ENCODE peak calls at places on chromosomes 5 and 9, in six cellular contexts. S is NT2/D1, R is GM12878, N is HepG2, J is HCT116, P is K562. T is an unnamed sample.

GRCh38 chr5:96142786-96143434 is 181.3 kb upstream of the ELL2 start:
- DNase-seq in S (no peak), P (no peak), R (no peak), J (no peak), N (no peak), T (no peak)

GRCh38 chr5:156421798-156422197 is 94.8 kb downstream of the SGCD start:
- DNase-seq in J (no peak), S (no peak), R (no peak), P (no peak), N (no peak), T (no peak)

GRCh38 chr5:54357371-54358058 is 47.1 kb upstream of the ARL15 start:
- DNase-seq in S (no peak), P (no peak), N (no peak), J (no peak), R (no peak), T (no peak)

GRCh38 chr5:154071799-154072781 is 33.3 kb downstream of the MFAP3 start:
- DNase-seq in S (peak), P (peak), N (peak), R (peak), J (peak), T (peak)

GRCh38 chr5:102583663-102584062 is 84.9 kb upstream of the SLCO6A1 start:
- DNase-seq in R (no peak), N (no peak), P (peak), S (no peak), J (peak), T (no peak)

GRCh38 chr5:16585028-16585667 is 31.6 kb downstream of the RETREG1 start:
- DNase-seq in J (no peak), P (peak), N (no peak), R (no peak), S (no peak), T (no peak)

GRCh38 chr5:16552666-16553343 is 64.0 kb downstream of the RETREG1 start:
- DNase-seq in J (peak), P (peak), N (peak), R (no peak), S (peak), T (peak)

GRCh38 chr5:54415896-54416640 is 39.4 kb upstream of the HSPB3 start:
- DNase-seq in S (no peak), P (no peak), J (no peak), R (no peak), N (no peak), T (no peak)

GRCh38 chr5:90866333-90866732 is 307.7 kb downstream of the ADGRV1 start:
- DNase-seq in N (peak), P (peak), J (peak), S (no peak), R (no peak), T (no peak)

GRCh38 chr5:66877843-66878242 is 281.6 kb downstream of the MAST4 start:
- DNase-seq in P (no peak), R (no peak), J (no peak), N (no peak), S (no peak), T (no peak)

GRCh38 chr5:96434201-96434645 is 1.2 kb upstream of the PCSK1 start:
- DNase-seq in S (peak), N (peak), P (peak), J (peak), R (no peak), T (peak)

GRCh38 chr9:32550046-32550608 is 2.0 kb upstream of the SMIM27 start:
- DNase-seq in R (no peak), J (no peak), N (no peak), P (peak), S (no peak), T (no peak)

GRCh38 chr5:20655211-20655610 is 667.2 kb upstream of the CDH18 start:
- DNase-seq in N (no peak), J (no peak), S (no peak), P (no peak), R (no peak), T (no peak)

GRCh38 chr5:32071351-32071944 is 102.7 kb downstream of the GOLPH3 start:
- DNase-seq in N (no peak), S (no peak), P (no peak), J (no peak), R (no peak), T (no peak)

GRCh38 chr5:31731710-31732301 is 92.9 kb downstream of the PDZD2 start:
- DNase-seq in N (no peak), S (no peak), R (no peak), J (no peak), P (no peak), T (no peak)

GRCh38 chr5:146762830-146763229 is 115.7 kb downstream of the PPP2R2B start:
- DNase-seq in P (no peak), N (no peak), J (no peak), S (no peak), R (no peak), T (no peak)

GRCh38 chr9:11328326-11328725 is 715.5 kb upstream of the PTPRD start:
- DNase-seq in N (no peak), J (no peak), S (no peak), P (no peak), R (no peak), T (no peak)

GRCh38 chr5:142586552-142586951 is 99.3 kb downstream of the FGF1 start:
- DNase-seq in S (no peak), N (no peak), P (no peak), R (no peak), J (no peak), T (no peak)

GRCh38 chr9:36049408-36049807 is 12.7 kb downstream of the RECK start:
- DNase-seq in J (no peak), P (no peak), N (no peak), R (no peak), S (peak), T (no peak)

GRCh38 chr9:13033959-13034695 is 245.4 kb downstream of the MPDZ start:
- DNase-seq in S (peak), P (peak), N (peak), R (no peak), J (peak), T (peak)

GRCh38 chr5:156402387-156402921 is 75.5 kb downstream of the SGCD start:
- DNase-seq in N (no peak), S (peak), P (peak), J (no peak), R (peak), T (peak)

GRCh38 chr5:81696418-81697397 is 54.2 kb downstream of the SSBP2 start:
- DNase-seq in J (no peak), N (no peak), R (no peak), P (no peak), S (no peak), T (no peak)

GRCh38 chr5:160054831-160055230 is 45.9 kb downstream of the TTC1 start:
- DNase-seq in S (no peak), N (no peak), J (no peak), R (no peak), P (peak), T (no peak)

GRCh38 chr9:100440071-100440470 is 13.1 kb downstream of the MSANTD3 start:
- DNase-seq in R (no peak), N (no peak), J (no peak), P (no peak), S (no peak), T (no peak)

GRCh38 chr5:159441441-159441840 is 111.2 kb upstream of the IL12B start:
- DNase-seq in R (no peak), N (peak), J (peak), P (peak), S (peak), T (peak)

GRCh38 chr9:74218374-74219063 is 278.6 kb upstream of the RORB start:
- DNase-seq in S (no peak), J (no peak), P (no peak), N (no peak), R (no peak), T (no peak)

GRCh38 chr5:132363431-132364112 is 5.9 kb upstream of the SLC22A5 start:
- DNase-seq in J (peak), N (no peak), P (peak), S (no peak), R (no peak), T (no peak)

GRCh38 chr5:127875235-127876021 is 172.2 kb downstream of the CCDC192 start:
- DNase-seq in P (peak), N (peak), J (peak), S (peak), R (peak), T (peak)

GRCh38 chr5:107700486-107700885 is 29.7 kb upstream of the EFNA5 start:
- DNase-seq in R (no peak), J (no peak), P (no peak), N (no peak), S (no peak), T (no peak)

GRCh38 chr9:121821326-121821725 is 169.9 kb downstream of the DAB2IP start:
- DNase-seq in S (no peak), P (no peak), J (no peak), R (no peak), N (no peak), T (no peak)

GRCh38 chr5:82327961-82328360 is 49.8 kb upstream of the RPS23 start:
- DNase-seq in J (no peak), P (no peak), S (no peak), R (no peak), N (no peak), T (no peak)

GRCh38 chr5:27290166-27290565 is 251.8 kb upstream of the CDH9 start:
- DNase-seq in P (no peak), R (no peak), N (no peak), J (no peak), S (no peak), T (no peak)
- TF ChIP-seq ZNF274 in P (no peak), R (no peak), N (no peak), J (no peak), S (no peak), T (no peak)

GRCh38 chr9:113772121-113772885 is 103.8 kb upstream of the ZNF618 start:
- DNase-seq in J (no peak), S (no peak), R (no peak), N (no peak), P (no peak), T (no peak)
- TF ChIP-seq ZNF274 in J (no peak), S (no peak), R (no peak), N (no peak), P (no peak), T (no peak)

GRCh38 chr9:130432796-130433167 is 12.0 kb upstream of the ASS1 start:
- DNase-seq in J (no peak), R (no peak), S (no peak), N (no peak), P (no peak), T (no peak)
- TF ChIP-seq ZNF274 in J (no peak), R (no peak), S (no peak), N (no peak), P (no peak), T (no peak)

GRCh38 chr5:170451764-170452365 is 52.0 kb upstream of the KCNIP1 start:
- DNase-seq in R (no peak), S (no peak), P (no peak), N (no peak), J (no peak), T (no peak)
- TF ChIP-seq ZNF274 in R (no peak), S (no peak), P (no peak), N (no peak), J (no peak), T (no peak)

DNA sequence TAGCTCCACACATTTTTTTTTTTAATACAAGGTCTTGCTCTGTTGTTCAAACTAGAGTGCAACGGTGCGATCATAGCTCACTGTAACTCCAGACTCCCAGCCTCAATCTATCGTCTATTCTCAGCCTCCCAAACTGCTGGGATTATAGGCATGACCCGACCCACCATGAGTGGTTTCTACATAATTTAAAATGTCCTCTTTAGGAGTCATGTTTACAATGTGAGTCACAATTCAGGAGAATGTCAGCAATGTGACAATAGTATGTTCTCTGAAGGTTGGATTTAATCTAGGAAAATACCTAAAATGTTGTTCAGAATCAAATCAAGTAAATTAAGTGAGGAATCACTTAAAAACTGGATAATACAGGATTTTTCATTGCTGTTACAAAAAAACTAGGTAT is 29.8 kb upstream of the ELAVL2 start:
- DNase-seq in J (no peak), S (no peak), P (no peak), R (no peak), N (no peak), T (no peak)
- TF ChIP-seq ZNF274 in J (no peak), S (no peak), P (no peak), R (no peak), N (no peak), T (no peak)

GRCh38 chr5:150549735-150550134 is 41.8 kb downstream of the NDST1 start:
- DNase-seq in R (no peak), P (no peak), N (no peak), S (no peak), J (no peak), T (no peak)
- TF ChIP-seq ZNF274 in R (no peak), P (no peak), N (no peak), S (no peak), J (no peak), T (no peak)

GRCh38 chr9:124794902-124795491 is 18.1 kb downstream of the OLFML2A start:
- DNase-seq in J (peak), N (peak), P (peak), S (no peak), R (no peak), T (no peak)

GRCh38 chr9:124792257-124792975 is 15.5 kb downstream of the OLFML2A start:
- DNase-seq in N (no peak), S (no peak), J (no peak), P (no peak), R (no peak), T (no peak)

GRCh38 chr9:124790301-124790700 is 13.4 kb downstream of the OLFML2A start:
- DNase-seq in N (no peak), J (no peak), R (no peak), P (no peak), S (no peak), T (no peak)

GRCh38 chr9:124791106-124791505 is 14.2 kb downstream of the OLFML2A start:
- DNase-seq in R (no peak), J (no peak), S (no peak), P (no peak), N (no peak), T (no peak)

DNA sequence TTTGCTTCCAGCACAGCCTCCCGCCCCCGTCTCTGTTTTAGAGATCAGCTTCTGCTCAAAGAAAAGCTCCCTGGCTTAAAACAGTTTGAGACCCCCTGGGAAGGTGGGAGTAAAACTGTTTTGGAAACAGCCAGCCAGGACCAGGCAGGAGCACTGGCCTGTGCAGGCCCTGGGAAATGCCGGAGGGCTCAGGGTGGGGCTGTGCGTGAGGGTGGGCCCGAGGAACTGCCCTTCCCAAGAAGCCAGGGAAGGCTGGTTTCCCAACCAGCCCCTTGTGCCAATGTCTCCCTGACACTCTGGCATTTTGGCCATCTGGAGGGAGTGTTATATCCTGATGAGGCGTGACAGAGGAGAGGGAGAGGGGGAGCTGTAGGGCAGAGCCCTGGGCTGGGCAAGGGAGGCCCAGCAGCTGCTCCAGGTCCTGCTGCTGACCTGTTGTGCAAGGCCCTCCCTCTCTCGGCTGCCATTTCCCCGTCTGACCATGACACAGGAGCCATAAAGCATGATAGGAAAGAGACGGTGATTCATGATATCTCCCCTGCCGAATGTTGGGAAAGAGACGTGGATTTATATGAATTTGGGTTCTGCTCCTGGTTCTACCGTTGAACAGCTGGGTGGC is 16.2 kb downstream of the OLFML2A start:
- DNase-seq in J (no peak), P (no peak), N (no peak), S (no peak), R (no peak), T (no peak)
- TF ChIP-seq ZNF274 in J (no peak), P (no peak), N (no peak), S (no peak), R (no peak), T (no peak)

GRCh38 chr5:171712616-171713015 is 73.0 kb upstream of the SMIM23 start:
- DNase-seq in N (no peak), J (no peak), S (no peak), P (no peak), R (no peak), T (no peak)

GRCh38 chr5:171714851-171715250 is 70.8 kb upstream of the SMIM23 start:
- DNase-seq in J (no peak), R (no peak), P (no peak), S (no peak), N (no peak), T (no peak)

GRCh38 chr5:171714286-171714685 is 71.3 kb upstream of the SMIM23 start:
- DNase-seq in N (no peak), P (no peak), R (no peak), J (no peak), S (no peak), T (peak)

GRCh38 chr5:171711631-171712030 is 74.0 kb upstream of the SMIM23 start:
- DNase-seq in P (no peak), S (no peak), J (no peak), R (no peak), N (no peak), T (no peak)

GRCh38 chr5:171713152-171713551 is 72.5 kb upstream of the SMIM23 start:
- DNase-seq in J (no peak), R (no peak), N (no peak), S (no peak), P (no peak), T (no peak)
- TF ChIP-seq ZNF274 in J (no peak), R (no peak), N (no peak), S (no peak), P (no peak), T (no peak)

GRCh38 chr9:14372437-14373318 is 58.7 kb upstream of the NFIB start:
- DNase-seq in N (peak), P (peak), S (peak), J (peak), R (no peak), T (no peak)
- TF ChIP-seq ZNF274 in N (no peak), P (no peak), S (no peak), J (no peak), R (no peak), T (no peak)

T was measured in H1.